ENCODE peak calls at places on chromosome X, in six cellular contexts. C is HuH-7.5; D is MCF 10A; B is NCI-H146; E is stimulated activated CD4-positive, alpha-beta T cell treated with anti-CD3 and anti-CD28 coated beads, Interleukin-12 subunit alpha, Interleukin-12 subunit beta, amount 100 ng/mL, for 48 hours; U is EH. X is an unnamed sample.
A peak's percentile ranks its signal among the peaks of the same experiment; 100 is the strongest.

GRCh38 chrX:151902813-151903591 is 9.7 kb upstream of the MAGEA4 start:
- DNase-seq in C (no peak), D (peak; percentile 88), B (no peak), E (no peak), U (peak; percentile 93), X (peak; percentile 86)

GRCh38 chrX:130984782-130985181 is 73.4 kb upstream of the ARHGAP36 start:
- DNase-seq in C (no peak), D (no peak), B (no peak), E (no peak), U (no peak), X (no peak)

GRCh38 chrX:56978172-56978571 is 17.2 kb downstream of the SPIN3 start:
- DNase-seq in C (no peak), D (peak; percentile 71), B (peak; percentile 41), E (peak; percentile 57), U (peak; percentile 49), X (peak; percentile 41)

GRCh38 chrX:115311666-115312065 is 22.2 kb downstream of the LUZP4 start:
- DNase-seq in C (no peak), D (no peak), B (peak; percentile 1), E (no peak), U (no peak), X (no peak)

GRCh38 chrX:39705299-39705698 is 392.5 kb downstream of the BCOR start:
- DNase-seq in C (no peak), D (peak; percentile 90), B (peak; percentile 30), E (no peak), U (peak; percentile 84), X (peak; percentile 91)

GRCh38 chrX:110089656-110090404 is 86.9 kb downstream of the TMEM164 start:
- DNase-seq in C (no peak), D (no peak), B (no peak), E (no peak), U (no peak), X (peak; percentile 36)

GRCh38 chrX:39653656-39654055 is 444.1 kb downstream of the BCOR start:
- DNase-seq in C (no peak), D (no peak), B (no peak), E (no peak), U (no peak), X (no peak)

GRCh38 chrX:40164751-40165150 is 67.0 kb upstream of the BCOR start:
- DNase-seq in C (no peak), D (no peak), B (no peak), E (no peak), U (no peak), X (no peak)

GRCh38 chrX:3584415-3584996 is 128.9 kb downstream of the PRKX start:
- DNase-seq in C (no peak), D (no peak), B (peak; percentile 1), E (no peak), U (no peak), X (no peak)

GRCh38 chrX:38817004-38817703 is 15.9 kb downstream of the MID1IP1 start:
- DNase-seq in C (no peak), D (peak; percentile 27), B (no peak), E (no peak), U (peak; percentile 70), X (peak; percentile 66)

GRCh38 chrX:49176421-49177326 is 5.0 kb downstream of the PLP2 start:
- DNase-seq in C (no peak), D (peak; percentile 71), B (no peak), E (no peak), U (no peak), X (no peak)

GRCh38 chrX:1212532-1212931 is at the start of gene CRLF2:
- DNase-seq in C (no peak), D (peak; percentile 34), B (no peak), E (no peak), U (peak; percentile 30), X (peak; percentile 76)

GRCh38 chrX:80876877-80877276 is 67.2 kb upstream of the BRWD3 start:
- DNase-seq in C (no peak), D (peak; percentile 64), B (peak; percentile 12), E (no peak), U (peak; percentile 36), X (peak; percentile 12)

GRCh38 chrX:108736509-108737479 is at the start of gene IRS4:
- DNase-seq in C (peak; percentile 33), D (no peak), B (peak; percentile 80), E (no peak), U (peak; percentile 22), X (peak; percentile 44)

GRCh38 chrX:49292400-49293362 is 10.8 kb upstream of the GAGE10 start:
- DNase-seq in C (no peak), D (no peak), B (no peak), E (no peak), U (no peak), X (no peak)

GRCh38 chrX:39809326-39809725 is 288.4 kb downstream of the BCOR start:
- DNase-seq in C (no peak), D (peak; percentile 51), B (no peak), E (no peak), U (peak; percentile 89), X (no peak)

GRCh38 chrX:3142259-3143042 is 101.2 kb downstream of the ARSF start:
- DNase-seq in C (no peak), D (no peak), B (no peak), E (no peak), U (no peak), X (peak; percentile 17)

GRCh38 chrX:7586126-7586525 is 256.8 kb upstream of the VCX start:
- DNase-seq in C (no peak), D (peak; percentile 54), B (peak; percentile 49), E (no peak), U (peak; percentile 48), X (peak; percentile 5)

GRCh38 chrX:37943554-37943953 is 62.8 kb upstream of the SYTL5 start:
- DNase-seq in C (no peak), D (no peak), B (no peak), E (no peak), U (no peak), X (no peak)

GRCh38 chrX:109740076-109740809 is 7.2 kb upstream of the ACSL4 start:
- DNase-seq in C (no peak), D (peak; percentile 83), B (no peak), E (no peak), U (peak; percentile 25), X (peak; percentile 5)